ENCODE peak calls at places on chromosomes 12 and 14, in five cellular contexts. One of them, this sample, is unnamed. For H3K4me1, the result is how much of the 10 kb centered on the place peaks cover.

GRCh38 chr14:37047996-37048395 is 124.4 kb downstream of the SLC25A21 start:
- DNase-seq in H9: no peak
- DNase-seq in IMR-90: no peak
- DNase-seq in mesendoderm: no peak
- DNase-seq in neuronal stem cell: no peak
- DNase-seq in this sample: no peak

GRCh38 chr12:116736962-116737773 is 701 bp downstream of the SPRING1 start:
- DNase-seq in H9: no peak
- DNase-seq in mesendoderm: peak
- DNase-seq in IMR-90: no peak
- DNase-seq in neuronal stem cell: peak
- DNase-seq in this sample: peak

GRCh38 chr14:64510127-64510808 is 5.7 kb downstream of the ZBTB1 start:
- DNase-seq in IMR-90: no peak
- DNase-seq in neuronal stem cell: no peak
- DNase-seq in mesendoderm: peak
- DNase-seq in H9: no peak
- DNase-seq in this sample: no peak

GRCh38 chr14:57287745-57288144 is 19.0 kb downstream of the AP5M1 start:
- DNase-seq in neuronal stem cell: no peak
- DNase-seq in mesendoderm: peak
- DNase-seq in H9: no peak
- DNase-seq in IMR-90: no peak
- DNase-seq in this sample: no peak

GRCh38 chr12:64389154-64389553 is 1.4 kb downstream of the C12orf56 start:
- DNase-seq in H9: no peak
- DNase-seq in neuronal stem cell: no peak
- DNase-seq in IMR-90: no peak
- DNase-seq in mesendoderm: no peak
- DNase-seq in this sample: no peak

GRCh38 chr12:44584625-44585024 is 291.5 kb downstream of the NELL2 start:
- DNase-seq in mesendoderm: peak
- DNase-seq in neuronal stem cell: no peak
- DNase-seq in H9: no peak
- DNase-seq in IMR-90: no peak
- DNase-seq in this sample: no peak

GRCh38 chr14:105385698-105386365 is 12.5 kb upstream of the TEX22 start:
- DNase-seq in IMR-90: no peak
- DNase-seq in neuronal stem cell: no peak
- DNase-seq in mesendoderm: no peak
- DNase-seq in H9: no peak
- DNase-seq in this sample: no peak

GRCh38 chr12:67811437-67812361 is 163.2 kb downstream of the DYRK2 start:
- DNase-seq in mesendoderm: peak
- DNase-seq in IMR-90: peak
- DNase-seq in H9: no peak
- DNase-seq in neuronal stem cell: no peak
- DNase-seq in this sample: peak

GRCh38 chr12:131383741-131384543 is 326.9 kb upstream of the SFSWAP start:
- DNase-seq in IMR-90: no peak
- DNase-seq in neuronal stem cell: no peak
- DNase-seq in mesendoderm: no peak
- DNase-seq in H9: peak
- DNase-seq in this sample: no peak

GRCh38 chr14:64196668-64197411 is 97.3 kb downstream of the ESR2 start:
- DNase-seq in IMR-90: peak
- DNase-seq in H9: peak
- DNase-seq in mesendoderm: peak
- DNase-seq in neuronal stem cell: peak
- DNase-seq in this sample: peak

GRCh38 chr12:82375201-82375600 is 16.9 kb downstream of the METTL25 start:
- DNase-seq in H9: no peak
- DNase-seq in IMR-90: no peak
- DNase-seq in mesendoderm: no peak
- DNase-seq in neuronal stem cell: no peak
- DNase-seq in this sample: no peak

GRCh38 chr14:42428996-42429395 is 822.3 kb downstream of the LRFN5 start:
- DNase-seq in neuronal stem cell: no peak
- DNase-seq in IMR-90: no peak
- DNase-seq in mesendoderm: no peak
- DNase-seq in H9: no peak
- DNase-seq in this sample: no peak

GRCh38 chr14:90300649-90301048 is 31.1 kb downstream of the NRDE2 start:
- DNase-seq in H9: no peak
- DNase-seq in IMR-90: peak
- DNase-seq in mesendoderm: peak
- DNase-seq in neuronal stem cell: no peak
- DNase-seq in this sample: peak

GRCh38 chr12:115802767-115803166 is 474.7 kb downstream of the MED13L start:
- DNase-seq in H9: no peak
- DNase-seq in mesendoderm: no peak
- DNase-seq in IMR-90: no peak
- DNase-seq in neuronal stem cell: no peak
- DNase-seq in this sample: no peak

GRCh38 chr14:79896009-79896408 is 315.3 kb downstream of the DIO2 start:
- DNase-seq in H9: no peak
- DNase-seq in IMR-90: peak
- DNase-seq in neuronal stem cell: no peak
- DNase-seq in mesendoderm: no peak
- DNase-seq in this sample: peak

GRCh38 chr14:91364524-91365270 is 52.9 kb downstream of the CCDC88C start:
- DNase-seq in neuronal stem cell: no peak
- DNase-seq in H9: no peak
- DNase-seq in mesendoderm: no peak
- DNase-seq in IMR-90: no peak
- DNase-seq in this sample: no peak

GRCh38 chr12:56635539-56636117 is 5.5 kb upstream of the BAZ2A start:
- DNase-seq in IMR-90: no peak
- DNase-seq in mesendoderm: peak
- DNase-seq in H9: no peak
- DNase-seq in neuronal stem cell: no peak
- DNase-seq in this sample: no peak

GRCh38 chr12:5442251-5443006 is 10.5 kb downstream of the NTF3 start:
- DNase-seq in neuronal stem cell: peak
- DNase-seq in mesendoderm: peak
- DNase-seq in H9: no peak
- DNase-seq in IMR-90: peak
- DNase-seq in this sample: peak

GRCh38 chr12:124909831-124910560 is 4.5 kb downstream of the UBC start:
- DNase-seq in IMR-90: peak
- DNase-seq in H9: no peak
- DNase-seq in neuronal stem cell: no peak
- DNase-seq in mesendoderm: no peak
- DNase-seq in this sample: peak

GRCh38 chr12:74665690-74666089 is 128.1 kb downstream of the ATXN7L3B start:
- DNase-seq in mesendoderm: no peak
- DNase-seq in IMR-90: no peak
- DNase-seq in neuronal stem cell: no peak
- DNase-seq in H9: no peak
- DNase-seq in this sample: no peak

DNA sequence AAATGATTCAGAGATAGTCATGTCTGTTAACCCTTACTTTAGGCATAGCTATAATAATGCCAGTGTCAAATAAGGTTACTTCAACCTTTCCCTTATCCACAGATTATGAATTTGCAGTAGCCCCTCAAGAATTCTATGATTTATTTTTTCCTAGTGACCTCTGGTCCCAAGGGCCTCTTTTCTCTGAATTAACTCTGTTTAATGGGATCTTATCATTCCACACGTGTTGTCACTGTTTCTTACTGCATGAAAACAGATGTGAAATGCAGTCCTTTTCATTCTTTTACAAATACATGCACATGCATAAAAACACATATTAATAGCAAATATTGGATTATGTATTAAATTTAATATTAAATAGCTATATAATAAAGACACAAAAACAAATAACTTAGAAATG is 667.7 kb upstream of the FOXG1 start:
- DNase-seq in neuronal stem cell: no peak
- DNase-seq in mesendoderm: no peak
- DNase-seq in IMR-90: no peak
- DNase-seq in H9: no peak
- DNase-seq in this sample: no peak
- H4K8ac ChIP-seq in neuronal stem cell: no peak
- H4K8ac ChIP-seq in mesendoderm: no peak
- H4K8ac ChIP-seq in IMR-90: no peak
- H4K8ac ChIP-seq in H9: no peak
- H4K8ac ChIP-seq in this sample: no peak

GRCh38 chr12:121189061-121189886 is 20.7 kb upstream of the P2RX4 start:
- DNase-seq in H9: no peak
- DNase-seq in neuronal stem cell: no peak
- DNase-seq in mesendoderm: no peak
- DNase-seq in IMR-90: no peak
- DNase-seq in this sample: no peak
- H3K4me1 ChIP-seq in H9: under half
- H3K4me1 ChIP-seq in neuronal stem cell: under half
- H3K4me1 ChIP-seq in mesendoderm: under half
- H3K4me1 ChIP-seq in IMR-90: under half
- H3K4me1 ChIP-seq in this sample: under half

GRCh38 chr14:51859136-51859535 is 1.3 kb upstream of the GNG2 start:
- DNase-seq in neuronal stem cell: no peak
- DNase-seq in IMR-90: peak
- DNase-seq in mesendoderm: peak
- DNase-seq in H9: no peak
- DNase-seq in this sample: peak
- H2BK120ac ChIP-seq in neuronal stem cell: no peak
- H2BK120ac ChIP-seq in IMR-90: peak
- H2BK120ac ChIP-seq in mesendoderm: no peak
- H2BK120ac ChIP-seq in H9: no peak
- H2BK120ac ChIP-seq in this sample: no peak

GRCh38 chr12:130053641-130054040 is 108.6 kb upstream of the FZD10 start:
- DNase-seq in IMR-90: no peak
- DNase-seq in neuronal stem cell: peak
- DNase-seq in H9: peak
- DNase-seq in mesendoderm: peak
- DNase-seq in this sample: no peak
- H4K8ac ChIP-seq in IMR-90: no peak
- H4K8ac ChIP-seq in neuronal stem cell: no peak
- H4K8ac ChIP-seq in H9: no peak
- H4K8ac ChIP-seq in mesendoderm: no peak
- H4K8ac ChIP-seq in this sample: no peak

GRCh38 chr14:99552572-99553216 is 51.3 kb downstream of the CCDC85C start:
- DNase-seq in neuronal stem cell: no peak
- DNase-seq in H9: no peak
- DNase-seq in mesendoderm: no peak
- DNase-seq in IMR-90: no peak
- DNase-seq in this sample: no peak

GRCh38 chr14:99552021-99552553 is 51.9 kb downstream of the CCDC85C start:
- DNase-seq in mesendoderm: no peak
- DNase-seq in neuronal stem cell: no peak
- DNase-seq in H9: no peak
- DNase-seq in IMR-90: no peak
- DNase-seq in this sample: no peak

GRCh38 chr14:99554184-99554583 is 49.8 kb downstream of the CCDC85C start:
- DNase-seq in IMR-90: no peak
- DNase-seq in neuronal stem cell: no peak
- DNase-seq in H9: no peak
- DNase-seq in mesendoderm: no peak
- DNase-seq in this sample: no peak

GRCh38 chr14:99556134-99556791 is 47.7 kb downstream of the CCDC85C start:
- DNase-seq in H9: no peak
- DNase-seq in IMR-90: no peak
- DNase-seq in mesendoderm: no peak
- DNase-seq in neuronal stem cell: no peak
- DNase-seq in this sample: no peak

GRCh38 chr14:99554757-99555531 is 49.1 kb downstream of the CCDC85C start:
- DNase-seq in IMR-90: no peak
- DNase-seq in H9: no peak
- DNase-seq in mesendoderm: no peak
- DNase-seq in neuronal stem cell: no peak
- DNase-seq in this sample: no peak
- H3K4me1 ChIP-seq in IMR-90: under half
- H3K4me1 ChIP-seq in H9: under half
- H3K4me1 ChIP-seq in mesendoderm: under half
- H3K4me1 ChIP-seq in neuronal stem cell: under half
- H3K4me1 ChIP-seq in this sample: under half

GRCh38 chr12:108236366-108236765 is 102.7 kb downstream of the CMKLR1 start:
- DNase-seq in mesendoderm: no peak
- DNase-seq in neuronal stem cell: no peak
- DNase-seq in IMR-90: no peak
- DNase-seq in H9: no peak
- DNase-seq in this sample: no peak
- H2BK120ac ChIP-seq in mesendoderm: no peak
- H2BK120ac ChIP-seq in neuronal stem cell: no peak
- H2BK120ac ChIP-seq in IMR-90: no peak
- H2BK120ac ChIP-seq in H9: no peak
- H2BK120ac ChIP-seq in this sample: no peak

This sample was measured in mesenchymal stem cell.